ENCODE peak calls at places on chromosomes 7 and 10, in seven cellular contexts. One of them, this sample, is unnamed.
A peak's percentile ranks its signal among the peaks of the same experiment; 100 is the strongest.

GRCh38 chr10:77788496-77789010 is 138.0 kb downstream of the DLG5 start:
- DNase-seq in CD8-positive, alpha-beta memory T cell: no peak
- DNase-seq in breast epithelium: no peak
- DNase-seq in right atrium auricular region: no peak
- DNase-seq in GM23248: no peak
- DNase-seq in CD4-positive, CD25-positive, alpha-beta regulatory T cell: no peak
- DNase-seq in fibroblast of the aortic adventitia: no peak
- DNase-seq in this sample: no peak

GRCh38 chr7:26538683-26539082 is 247.0 kb downstream of the SNX10 start:
- DNase-seq in CD8-positive, alpha-beta memory T cell: no peak
- DNase-seq in breast epithelium: no peak
- DNase-seq in right atrium auricular region: no peak
- DNase-seq in GM23248: no peak
- DNase-seq in CD4-positive, CD25-positive, alpha-beta regulatory T cell: no peak
- DNase-seq in fibroblast of the aortic adventitia: no peak
- DNase-seq in this sample: no peak

GRCh38 chr10:130498934-130499333 is 362.7 kb downstream of the GLRX3 start:
- DNase-seq in CD8-positive, alpha-beta memory T cell: no peak
- DNase-seq in breast epithelium: no peak
- DNase-seq in right atrium auricular region: no peak
- DNase-seq in GM23248: no peak
- DNase-seq in CD4-positive, CD25-positive, alpha-beta regulatory T cell: no peak
- DNase-seq in fibroblast of the aortic adventitia: no peak
- DNase-seq in this sample: no peak

GRCh38 chr10:121330528-121330927 is 267.7 kb downstream of the FGFR2 start:
- DNase-seq in CD8-positive, alpha-beta memory T cell: no peak
- DNase-seq in breast epithelium: no peak
- DNase-seq in right atrium auricular region: no peak
- DNase-seq in GM23248: no peak
- DNase-seq in CD4-positive, CD25-positive, alpha-beta regulatory T cell: no peak
- DNase-seq in fibroblast of the aortic adventitia: no peak
- DNase-seq in this sample: no peak

GRCh38 chr7:127943541-127944521 is 87.4 kb downstream of the LRRC4 start:
- DNase-seq in CD8-positive, alpha-beta memory T cell: no peak
- DNase-seq in breast epithelium: no peak
- DNase-seq in right atrium auricular region: no peak
- DNase-seq in GM23248: peak; percentile 47
- DNase-seq in CD4-positive, CD25-positive, alpha-beta regulatory T cell: no peak
- DNase-seq in fibroblast of the aortic adventitia: no peak
- DNase-seq in this sample: no peak

GRCh38 chr7:155593455-155594162 is 47.2 kb upstream of the CNPY1 start:
- DNase-seq in CD8-positive, alpha-beta memory T cell: no peak
- DNase-seq in breast epithelium: no peak
- DNase-seq in right atrium auricular region: no peak
- DNase-seq in GM23248: no peak
- DNase-seq in CD4-positive, CD25-positive, alpha-beta regulatory T cell: no peak
- DNase-seq in fibroblast of the aortic adventitia: no peak
- DNase-seq in this sample: no peak

GRCh38 chr7:149171894-149172533 is 23.3 kb upstream of the ZNF282 start:
- DNase-seq in CD8-positive, alpha-beta memory T cell: no peak
- DNase-seq in breast epithelium: no peak
- DNase-seq in right atrium auricular region: no peak
- DNase-seq in GM23248: peak; percentile 32
- DNase-seq in CD4-positive, CD25-positive, alpha-beta regulatory T cell: no peak
- DNase-seq in fibroblast of the aortic adventitia: no peak
- DNase-seq in this sample: no peak

GRCh38 chr10:130836344-130836743 is 475.2 kb downstream of the TCERG1L start:
- DNase-seq in CD8-positive, alpha-beta memory T cell: no peak
- DNase-seq in breast epithelium: no peak
- DNase-seq in right atrium auricular region: no peak
- DNase-seq in GM23248: no peak
- DNase-seq in CD4-positive, CD25-positive, alpha-beta regulatory T cell: no peak
- DNase-seq in fibroblast of the aortic adventitia: no peak
- DNase-seq in this sample: no peak

GRCh38 chr7:98107313-98107691 is 640 bp downstream of the LMTK2 start:
- DNase-seq in CD8-positive, alpha-beta memory T cell: peak; percentile 23
- DNase-seq in breast epithelium: no peak
- DNase-seq in right atrium auricular region: no peak
- DNase-seq in GM23248: peak; percentile 36
- DNase-seq in CD4-positive, CD25-positive, alpha-beta regulatory T cell: peak; percentile 41
- DNase-seq in fibroblast of the aortic adventitia: peak; percentile 13
- DNase-seq in this sample: no peak

GRCh38 chr10:122551450-122551849 is 9.1 kb upstream of the DMBT1 start:
- DNase-seq in CD8-positive, alpha-beta memory T cell: peak; percentile 12
- DNase-seq in breast epithelium: no peak
- DNase-seq in right atrium auricular region: no peak
- DNase-seq in GM23248: no peak
- DNase-seq in CD4-positive, CD25-positive, alpha-beta regulatory T cell: no peak
- DNase-seq in fibroblast of the aortic adventitia: no peak
- DNase-seq in this sample: peak; percentile 49

GRCh38 chr7:77627307-77627671 is 69.0 kb upstream of the RSBN1L start:
- DNase-seq in CD8-positive, alpha-beta memory T cell: no peak
- DNase-seq in breast epithelium: no peak
- DNase-seq in right atrium auricular region: no peak
- DNase-seq in GM23248: peak; percentile 31
- DNase-seq in CD4-positive, CD25-positive, alpha-beta regulatory T cell: no peak
- DNase-seq in fibroblast of the aortic adventitia: no peak
- DNase-seq in this sample: no peak

GRCh38 chr10:70598857-70599295 is 3.7 kb downstream of the PRF1 start:
- DNase-seq in CD8-positive, alpha-beta memory T cell: no peak
- DNase-seq in breast epithelium: peak; percentile 11
- DNase-seq in right atrium auricular region: peak; percentile 42
- DNase-seq in GM23248: no peak
- DNase-seq in CD4-positive, CD25-positive, alpha-beta regulatory T cell: no peak
- DNase-seq in fibroblast of the aortic adventitia: no peak
- DNase-seq in this sample: no peak

GRCh38 chr10:79203014-79203675 is 134.4 kb downstream of the ZMIZ1 start:
- DNase-seq in CD8-positive, alpha-beta memory T cell: no peak
- DNase-seq in breast epithelium: no peak
- DNase-seq in right atrium auricular region: no peak
- DNase-seq in GM23248: no peak
- DNase-seq in CD4-positive, CD25-positive, alpha-beta regulatory T cell: no peak
- DNase-seq in fibroblast of the aortic adventitia: no peak
- DNase-seq in this sample: no peak

GRCh38 chr7:112452102-112452888 is 2.0 kb downstream of the IFRD1 start:
- DNase-seq in CD8-positive, alpha-beta memory T cell: no peak
- DNase-seq in breast epithelium: peak; percentile 66
- DNase-seq in right atrium auricular region: peak; percentile 73
- DNase-seq in GM23248: peak; percentile 89
- DNase-seq in CD4-positive, CD25-positive, alpha-beta regulatory T cell: no peak
- DNase-seq in fibroblast of the aortic adventitia: peak; percentile 82
- DNase-seq in this sample: no peak

GRCh38 chr7:83559887-83560286 is 89.1 kb downstream of the SEMA3E start:
- DNase-seq in CD8-positive, alpha-beta memory T cell: no peak
- DNase-seq in breast epithelium: no peak
- DNase-seq in right atrium auricular region: no peak
- DNase-seq in GM23248: no peak
- DNase-seq in CD4-positive, CD25-positive, alpha-beta regulatory T cell: no peak
- DNase-seq in fibroblast of the aortic adventitia: no peak
- DNase-seq in this sample: no peak

GRCh38 chr7:21218155-21218554 is 209.7 kb upstream of the SP4 start:
- DNase-seq in CD8-positive, alpha-beta memory T cell: no peak
- DNase-seq in breast epithelium: no peak
- DNase-seq in right atrium auricular region: no peak
- DNase-seq in GM23248: no peak
- DNase-seq in CD4-positive, CD25-positive, alpha-beta regulatory T cell: no peak
- DNase-seq in fibroblast of the aortic adventitia: no peak
- DNase-seq in this sample: no peak

GRCh38 chr10:124734311-124735166 is 9.6 kb downstream of the FAM53B start:
- DNase-seq in CD8-positive, alpha-beta memory T cell: no peak
- DNase-seq in breast epithelium: peak; percentile 15
- DNase-seq in right atrium auricular region: peak; percentile 58
- DNase-seq in GM23248: no peak
- DNase-seq in CD4-positive, CD25-positive, alpha-beta regulatory T cell: no peak
- DNase-seq in fibroblast of the aortic adventitia: no peak
- DNase-seq in this sample: no peak

GRCh38 chr7:108200326-108200725 is 70.2 kb upstream of the LAMB4 start:
- DNase-seq in CD8-positive, alpha-beta memory T cell: no peak
- DNase-seq in breast epithelium: no peak
- DNase-seq in right atrium auricular region: no peak
- DNase-seq in GM23248: peak; percentile 61
- DNase-seq in CD4-positive, CD25-positive, alpha-beta regulatory T cell: no peak
- DNase-seq in fibroblast of the aortic adventitia: no peak
- DNase-seq in this sample: no peak

GRCh38 chr7:116810267-116811116 is 51.9 kb upstream of the CAPZA2 start:
- DNase-seq in CD8-positive, alpha-beta memory T cell: no peak
- DNase-seq in breast epithelium: no peak
- DNase-seq in right atrium auricular region: no peak
- DNase-seq in GM23248: peak; percentile 72
- DNase-seq in CD4-positive, CD25-positive, alpha-beta regulatory T cell: no peak
- DNase-seq in fibroblast of the aortic adventitia: peak; percentile 40
- DNase-seq in this sample: no peak

GRCh38 chr7:142420554-142421362 is 162.9 kb upstream of the PRSS58 start:
- DNase-seq in CD8-positive, alpha-beta memory T cell: no peak
- DNase-seq in breast epithelium: no peak
- DNase-seq in right atrium auricular region: no peak
- DNase-seq in GM23248: peak; percentile 64
- DNase-seq in CD4-positive, CD25-positive, alpha-beta regulatory T cell: no peak
- DNase-seq in fibroblast of the aortic adventitia: peak; percentile 16
- DNase-seq in this sample: no peak

GRCh38 chr7:84735021-84735420 is 451.8 kb downstream of the SEMA3D start:
- DNase-seq in CD8-positive, alpha-beta memory T cell: no peak
- DNase-seq in breast epithelium: no peak
- DNase-seq in right atrium auricular region: no peak
- DNase-seq in GM23248: peak; percentile 19
- DNase-seq in CD4-positive, CD25-positive, alpha-beta regulatory T cell: no peak
- DNase-seq in fibroblast of the aortic adventitia: peak; percentile 16
- DNase-seq in this sample: no peak

GRCh38 chr7:47669178-47669878 is 87.4 kb upstream of the TNS3 start:
- DNase-seq in CD8-positive, alpha-beta memory T cell: no peak
- DNase-seq in breast epithelium: peak; percentile 78
- DNase-seq in right atrium auricular region: peak; percentile 89
- DNase-seq in GM23248: peak; percentile 96
- DNase-seq in CD4-positive, CD25-positive, alpha-beta regulatory T cell: no peak
- DNase-seq in fibroblast of the aortic adventitia: peak; percentile 96
- DNase-seq in this sample: no peak

GRCh38 chr7:155644178-155644970 is at the start of gene RBM33:
- DNase-seq in CD8-positive, alpha-beta memory T cell: peak; percentile 68
- DNase-seq in breast epithelium: peak; percentile 50
- DNase-seq in right atrium auricular region: peak; percentile 70
- DNase-seq in GM23248: peak; percentile 93
- DNase-seq in CD4-positive, CD25-positive, alpha-beta regulatory T cell: peak; percentile 69
- DNase-seq in fibroblast of the aortic adventitia: peak; percentile 81
- DNase-seq in this sample: peak; percentile 85

GRCh38 chr7:5591547-5591899 is 167.9 kb upstream of the TNRC18 start:
- DNase-seq in CD8-positive, alpha-beta memory T cell: no peak
- DNase-seq in breast epithelium: peak; percentile 77
- DNase-seq in right atrium auricular region: no peak
- DNase-seq in GM23248: peak; percentile 83
- DNase-seq in CD4-positive, CD25-positive, alpha-beta regulatory T cell: no peak
- DNase-seq in fibroblast of the aortic adventitia: peak; percentile 83
- DNase-seq in this sample: no peak

GRCh38 chr7:54796150-54796549 is 37.1 kb upstream of the SEC61G start:
- DNase-seq in CD8-positive, alpha-beta memory T cell: no peak
- DNase-seq in breast epithelium: no peak
- DNase-seq in right atrium auricular region: no peak
- DNase-seq in GM23248: no peak
- DNase-seq in CD4-positive, CD25-positive, alpha-beta regulatory T cell: no peak
- DNase-seq in fibroblast of the aortic adventitia: no peak
- DNase-seq in this sample: no peak

GRCh38 chr7:152949198-152949597 is 189.6 kb downstream of the ACTR3B start:
- DNase-seq in CD8-positive, alpha-beta memory T cell: no peak
- DNase-seq in breast epithelium: no peak
- DNase-seq in right atrium auricular region: no peak
- DNase-seq in GM23248: no peak
- DNase-seq in CD4-positive, CD25-positive, alpha-beta regulatory T cell: no peak
- DNase-seq in fibroblast of the aortic adventitia: no peak
- DNase-seq in this sample: no peak

GRCh38 chr7:100538348-100538653 is 702 bp upstream of the AGFG2 start:
- DNase-seq in CD8-positive, alpha-beta memory T cell: no peak
- DNase-seq in breast epithelium: no peak
- DNase-seq in right atrium auricular region: no peak
- DNase-seq in GM23248: no peak
- DNase-seq in CD4-positive, CD25-positive, alpha-beta regulatory T cell: no peak
- DNase-seq in fibroblast of the aortic adventitia: no peak
- DNase-seq in this sample: no peak
- H3K4me3 ChIP-seq in CD8-positive, alpha-beta memory T cell: peak overlapping the region; percentile 63
- H3K4me3 ChIP-seq in breast epithelium: peak overlapping the region; percentile 90
- H3K4me3 ChIP-seq in right atrium auricular region: no peak overlapping the region
- H3K4me3 ChIP-seq in GM23248: peak overlapping the region; percentile 66
- H3K4me3 ChIP-seq in CD4-positive, CD25-positive, alpha-beta regulatory T cell: peak overlapping the region; percentile 88
- H3K4me3 ChIP-seq in fibroblast of the aortic adventitia: peak overlapping the region; percentile 59
- H3K4me3 ChIP-seq in this sample: peak overlapping the region; percentile 12

GRCh38 chr10:72009430-72010081 is 45.4 kb downstream of the CHST3 start:
- DNase-seq in CD8-positive, alpha-beta memory T cell: no peak
- DNase-seq in breast epithelium: peak; percentile 96
- DNase-seq in right atrium auricular region: peak; percentile 94
- DNase-seq in GM23248: peak; percentile 96
- DNase-seq in CD4-positive, CD25-positive, alpha-beta regulatory T cell: no peak
- DNase-seq in fibroblast of the aortic adventitia: peak; percentile 99
- DNase-seq in this sample: no peak
- H3K4me3 ChIP-seq in CD8-positive, alpha-beta memory T cell: no peak overlapping the region
- H3K4me3 ChIP-seq in breast epithelium: no peak overlapping the region
- H3K4me3 ChIP-seq in right atrium auricular region: no peak overlapping the region
- H3K4me3 ChIP-seq in GM23248: no peak overlapping the region
- H3K4me3 ChIP-seq in CD4-positive, CD25-positive, alpha-beta regulatory T cell: no peak overlapping the region
- H3K4me3 ChIP-seq in fibroblast of the aortic adventitia: no peak overlapping the region
- H3K4me3 ChIP-seq in this sample: no peak overlapping the region

GRCh38 chr10:68088744-68089143 is 13.7 kb upstream of the HERC4 start:
- DNase-seq in CD8-positive, alpha-beta memory T cell: no peak
- DNase-seq in breast epithelium: no peak
- DNase-seq in right atrium auricular region: no peak
- DNase-seq in GM23248: no peak
- DNase-seq in CD4-positive, CD25-positive, alpha-beta regulatory T cell: no peak
- DNase-seq in fibroblast of the aortic adventitia: peak; percentile 30
- DNase-seq in this sample: no peak
- H3K4me3 ChIP-seq in CD8-positive, alpha-beta memory T cell: no peak overlapping the region
- H3K4me3 ChIP-seq in breast epithelium: no peak overlapping the region
- H3K4me3 ChIP-seq in right atrium auricular region: peak overlapping the region; percentile 44
- H3K4me3 ChIP-seq in GM23248: no peak overlapping the region
- H3K4me3 ChIP-seq in CD4-positive, CD25-positive, alpha-beta regulatory T cell: peak overlapping the region; percentile 50
- H3K4me3 ChIP-seq in fibroblast of the aortic adventitia: no peak overlapping the region
- H3K4me3 ChIP-seq in this sample: no peak overlapping the region

DNA sequence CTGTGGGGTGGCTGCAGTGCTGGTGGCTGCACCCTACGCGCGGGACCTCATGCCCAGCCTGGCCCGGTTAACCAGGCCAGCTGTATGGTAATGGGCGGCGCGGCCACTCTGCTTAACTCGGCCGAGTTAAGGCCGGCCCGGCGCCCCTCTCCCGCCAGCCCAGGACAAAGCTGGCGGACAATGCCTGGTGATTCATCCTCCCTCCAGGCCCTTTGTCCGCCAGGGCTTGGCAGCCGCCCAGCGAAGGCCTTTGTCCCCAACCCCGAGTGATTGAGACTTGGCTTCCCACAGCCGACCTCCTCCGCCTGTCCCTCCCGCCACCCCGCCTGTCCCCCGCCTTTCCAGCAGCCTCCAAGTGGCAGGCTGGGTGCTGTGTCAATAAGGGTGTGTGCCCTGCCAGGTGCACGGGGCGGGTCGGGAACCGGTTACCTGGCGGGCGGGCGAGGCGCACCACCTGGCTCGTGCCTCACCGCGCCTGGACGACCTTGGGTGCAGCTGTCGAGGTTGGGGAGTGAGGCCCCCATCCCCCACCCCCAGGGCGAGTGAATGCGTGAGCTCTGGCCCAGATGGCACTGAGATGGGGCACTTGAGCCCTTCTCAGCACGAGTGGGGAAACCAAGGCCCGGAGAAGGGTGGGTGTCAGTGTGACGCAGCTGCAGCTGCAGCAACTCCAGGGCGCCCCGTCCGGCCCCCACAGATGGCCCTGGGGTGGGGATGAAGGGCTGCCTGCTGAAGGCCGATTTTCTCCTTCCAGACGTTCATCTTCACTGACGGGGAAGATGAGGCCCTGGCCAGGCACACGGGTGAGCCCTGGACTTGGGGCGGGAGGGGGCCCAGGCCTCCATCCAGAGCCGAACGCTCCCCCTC is 4.6 kb downstream of the LFNG start:
- DNase-seq in CD8-positive, alpha-beta memory T cell: no peak
- DNase-seq in breast epithelium: peak; percentile 77
- DNase-seq in right atrium auricular region: peak; percentile 85
- DNase-seq in GM23248: peak; percentile 61
- DNase-seq in CD4-positive, CD25-positive, alpha-beta regulatory T cell: no peak
- DNase-seq in fibroblast of the aortic adventitia: peak; percentile 26
- DNase-seq in this sample: peak; percentile 57
- H3K4me3 ChIP-seq in CD8-positive, alpha-beta memory T cell: no peak overlapping the region
- H3K4me3 ChIP-seq in breast epithelium: peak overlapping the region; percentile 63
- H3K4me3 ChIP-seq in right atrium auricular region: no peak overlapping the region
- H3K4me3 ChIP-seq in GM23248: no peak overlapping the region
- H3K4me3 ChIP-seq in CD4-positive, CD25-positive, alpha-beta regulatory T cell: no peak overlapping the region
- H3K4me3 ChIP-seq in fibroblast of the aortic adventitia: no peak overlapping the region
- H3K4me3 ChIP-seq in this sample: peak overlapping the region; percentile 98

This sample was measured in CD4-positive, alpha-beta memory T cell.